ENCODE peak calls at places on chromosomes 4 and X, in six cellular contexts. U, O, C, B, S and D are unnamed samples.

GRCh38 chr4:129968366-129968765 is 872.4 kb downstream of the C4orf33 start:
- DNase-seq in U (no peak), O (no peak), C (no peak), B (no peak), S (no peak), D (no peak)

GRCh38 chr4:76607266-76607799 is 172.3 kb downstream of the SHROOM3 start:
- DNase-seq in U (peak), O (no peak), C (no peak), B (no peak), S (no peak), D (no peak)

GRCh38 chr4:166092797-166093196 is 219.8 kb downstream of the TLL1 start:
- DNase-seq in U (no peak), O (no peak), C (no peak), B (no peak), S (no peak), D (no peak)

GRCh38 chrX:137278825-137279224 is 245.0 kb upstream of the GPR101 start:
- DNase-seq in U (no peak), O (no peak), C (no peak), B (no peak), S (no peak), D (no peak)

GRCh38 chr4:155025762-155026457 is 182.5 kb upstream of the NPY2R start:
- DNase-seq in U (no peak), O (no peak), C (no peak), B (peak), S (peak), D (no peak)

GRCh38 chr4:83771113-83771705 is 235.3 kb downstream of the GPAT3 start:
- DNase-seq in U (peak), O (no peak), C (no peak), B (peak), S (peak), D (peak)

GRCh38 chr4:179124419-179124818 is 1682.2 kb upstream of the AGA start:
- DNase-seq in U (no peak), O (no peak), C (no peak), B (no peak), S (no peak), D (no peak)

GRCh38 chr4:145845118-145845517 is 93.5 kb downstream of the ZNF827 start:
- DNase-seq in U (no peak), O (no peak), C (no peak), B (no peak), S (no peak), D (no peak)

GRCh38 chr4:137116144-137116543 is 416.1 kb downstream of the PCDH18 start:
- DNase-seq in U (no peak), O (no peak), C (no peak), B (no peak), S (peak), D (no peak)

GRCh38 chr4:124777007-124777406 is 64.5 kb upstream of the ANKRD50 start:
- DNase-seq in U (no peak), O (no peak), C (no peak), B (no peak), S (no peak), D (no peak)

GRCh38 chr4:182695009-182695408 is 222.2 kb downstream of the DCTD start:
- DNase-seq in U (no peak), O (no peak), C (no peak), B (no peak), S (no peak), D (no peak)

GRCh38 chrX:70141373-70141772 is 8.1 kb downstream of the IGBP1 start:
- DNase-seq in U (no peak), O (no peak), C (no peak), B (no peak), S (no peak), D (no peak)

GRCh38 chr4:2825184-2825506 is 18.5 kb upstream of the ADD1 start:
- DNase-seq in U (no peak), O (no peak), C (no peak), B (no peak), S (no peak), D (no peak)